ENCODE peak calls at places on chromosomes 16 and 17, in five cellular contexts. M is AG09319, Y is esophagus squamous epithelium, P is H1, A is GM13976. B is an unnamed sample.

GRCh38 chr17:16474012-16474725 is 17.8 kb downstream of the LRRC75A start:
- DNase-seq in A (no peak), Y (no peak), P (no peak), M (no peak), B (no peak)

GRCh38 chr16:11354733-11355574 is 9.7 kb downstream of the RMI2 start:
- DNase-seq in P (no peak), Y (no peak), A (peak), M (no peak), B (peak)

GRCh38 chr16:50692999-50693781 is at the start of gene NOD2:
- DNase-seq in Y (no peak), A (peak), M (no peak), P (peak), B (no peak)

GRCh38 chr17:15392326-15392739 is 50.9 kb upstream of the TEKT3 start:
- DNase-seq in A (no peak), M (peak), Y (no peak), P (no peak), B (no peak)

GRCh38 chr17:80615311-80615710 is 70.7 kb downstream of the RPTOR start:
- DNase-seq in M (no peak), P (no peak), A (no peak), Y (no peak), B (no peak)

GRCh38 chr16:89217388-89218191 is at the start of gene ZNF778:
- DNase-seq in M (peak), Y (peak), A (peak), P (peak), B (peak)

GRCh38 chr17:10623786-10624338 is 33.2 kb downstream of the MYH3 start:
- DNase-seq in Y (no peak), M (no peak), A (no peak), P (no peak), B (no peak)

GRCh38 chr16:65121870-65122723 is at the start of gene CDH11:
- DNase-seq in P (peak), Y (no peak), A (peak), M (peak), B (no peak)

GRCh38 chr17:7864995-7865650 is 7.3 kb downstream of the CYB5D1 start:
- DNase-seq in A (no peak), Y (no peak), M (no peak), P (no peak), B (no peak)

GRCh38 chr17:50425001-50425681 is 877 bp upstream of the ACSF2 start:
- DNase-seq in P (no peak), Y (no peak), M (no peak), A (no peak), B (no peak)

GRCh38 chr16:31440511-31441184 is 1.9 kb downstream of the ZNF843 start:
- DNase-seq in P (no peak), Y (no peak), A (no peak), M (no peak), B (no peak)
- TF ChIP-seq CTCF in P (no peak), Y (no peak), A (no peak), M (no peak), B (no peak)

GRCh38 chr17:51585514-51586104 is 325.3 kb downstream of the UTP18 start:
- DNase-seq in Y (no peak), M (no peak), P (peak), A (peak), B (peak)
- TF ChIP-seq CTCF in Y (no peak), M (no peak), P (peak), A (no peak), B (no peak)

GRCh38 chr17:31745964-31746650 is 112.9 kb downstream of the COPRS start:
- DNase-seq in A (no peak), P (no peak), M (no peak), Y (no peak), B (no peak)
- TF ChIP-seq CTCF in A (no peak), P (no peak), M (no peak), Y (no peak), B (no peak)

GRCh38 chr16:84950906-84951305 is 60.4 kb downstream of the ZDHHC7 start:
- DNase-seq in A (no peak), Y (no peak), P (no peak), M (no peak), B (peak)
- TF ChIP-seq CTCF in A (no peak), Y (no peak), P (peak), M (no peak), B (peak)

GRCh38 chr16:4477966-4478365 is 1.8 kb downstream of the HMOX2 start:
- DNase-seq in Y (no peak), P (no peak), M (no peak), A (no peak), B (peak)
- TF ChIP-seq CTCF in Y (no peak), P (peak), M (peak), A (no peak), B (no peak)

GRCh38 chr17:45812102-45812501 is 28.0 kb downstream of the CRHR1 start:
- DNase-seq in P (no peak), A (no peak), M (no peak), Y (no peak), B (no peak)
- TF ChIP-seq CTCF in P (peak), A (no peak), M (no peak), Y (no peak), B (no peak)

GRCh38 chr17:1899403-1900000 is 69.7 kb downstream of the RPA1 start:
- DNase-seq in P (no peak), A (no peak), Y (no peak), M (no peak), B (no peak)
- TF ChIP-seq CTCF in P (no peak), A (no peak), Y (no peak), M (no peak), B (no peak)

GRCh38 chr17:77088455-77089117 is 52.2 kb upstream of the SEC14L1 start:
- DNase-seq in P (peak), M (peak), A (peak), Y (peak), B (peak)

GRCh38 chr17:77087650-77088454 is 52.9 kb upstream of the SEC14L1 start:
- DNase-seq in P (no peak), M (no peak), A (no peak), Y (no peak), B (peak)

GRCh38 chr17:77086433-77087010 is 54.2 kb upstream of the SEC14L1 start:
- DNase-seq in A (peak), M (peak), P (peak), Y (peak), B (peak)

GRCh38 chr17:77085916-77086432 is 54.8 kb upstream of the SEC14L1 start:
- DNase-seq in A (no peak), P (peak), Y (no peak), M (no peak), B (no peak)

GRCh38 chr17:77083547-77083946 is 57.2 kb upstream of the SEC14L1 start:
- DNase-seq in A (no peak), Y (no peak), P (no peak), M (no peak), B (no peak)
- TF ChIP-seq CTCF in A (no peak), Y (no peak), P (no peak), M (no peak), B (no peak)

B was measured in activated CD8-positive, alpha-beta T cell treated with anti-CD3 and anti-CD28 coated beads for 36 hours.